ENCODE peak calls at places on chromosomes 12 and 14, in five cellular contexts. S is fibroblast of villous mesenchyme, U is omental fat pad, E is psoas muscle, Q is lung. M is an unnamed sample.

GRCh38 chr12:68568878-68569569 is 41.7 kb upstream of the RAP1B start:
- DNase-seq in S (no peak), U (no peak), E (no peak), Q (peak), M (no peak)

GRCh38 chr14:101534198-101534597 is 27.1 kb upstream of the DIO3 start:
- DNase-seq in S (no peak), U (no peak), E (no peak), Q (no peak), M (no peak)

GRCh38 chr14:53841109-53842099 is 115.2 kb downstream of the BMP4 start:
- DNase-seq in S (no peak), U (no peak), E (no peak), Q (no peak), M (no peak)

GRCh38 chr12:93441111-93441616 is 583 bp downstream of the UBE2N start:
- DNase-seq in S (peak), U (no peak), E (peak), Q (no peak), M (no peak)

GRCh38 chr12:69254857-69255256 is 15.5 kb downstream of the CPSF6 start:
- DNase-seq in S (no peak), U (no peak), E (no peak), Q (no peak), M (no peak)

GRCh38 chr14:80425686-80426085 is 214.4 kb upstream of the DIO2 start:
- DNase-seq in S (peak), U (no peak), E (no peak), Q (no peak), M (no peak)

GRCh38 chr12:54139030-54139429 is 49.8 kb downstream of the SMUG1 start:
- DNase-seq in S (no peak), U (no peak), E (no peak), Q (no peak), M (no peak)

GRCh38 chr12:24519759-24520158 is 429.1 kb downstream of the BCAT1 start:
- DNase-seq in S (no peak), U (no peak), E (no peak), Q (no peak), M (no peak)

GRCh38 chr12:46005823-46006222 is 15.4 kb upstream of the SCAF11 start:
- DNase-seq in S (no peak), U (no peak), E (no peak), Q (no peak), M (no peak)

GRCh38 chr12:28759334-28759733 is 389.7 kb upstream of the FAR2 start:
- DNase-seq in S (no peak), U (no peak), E (no peak), Q (no peak), M (no peak)

GRCh38 chr14:35404496-35405303 is at the start of gene NFKBIA:
- DNase-seq in S (peak), U (peak), E (peak), Q (peak), M (no peak)
- TF ChIP-seq CTCF in S (peak), U (no peak), E (peak), Q (peak), M (peak)

GRCh38 chr12:30515351-30515750 is 180.3 kb downstream of the IPO8 start:
- DNase-seq in S (peak), U (no peak), E (no peak), Q (no peak), M (no peak)
- TF ChIP-seq CTCF in S (peak), U (no peak), E (peak), Q (no peak), M (peak)

DNA sequence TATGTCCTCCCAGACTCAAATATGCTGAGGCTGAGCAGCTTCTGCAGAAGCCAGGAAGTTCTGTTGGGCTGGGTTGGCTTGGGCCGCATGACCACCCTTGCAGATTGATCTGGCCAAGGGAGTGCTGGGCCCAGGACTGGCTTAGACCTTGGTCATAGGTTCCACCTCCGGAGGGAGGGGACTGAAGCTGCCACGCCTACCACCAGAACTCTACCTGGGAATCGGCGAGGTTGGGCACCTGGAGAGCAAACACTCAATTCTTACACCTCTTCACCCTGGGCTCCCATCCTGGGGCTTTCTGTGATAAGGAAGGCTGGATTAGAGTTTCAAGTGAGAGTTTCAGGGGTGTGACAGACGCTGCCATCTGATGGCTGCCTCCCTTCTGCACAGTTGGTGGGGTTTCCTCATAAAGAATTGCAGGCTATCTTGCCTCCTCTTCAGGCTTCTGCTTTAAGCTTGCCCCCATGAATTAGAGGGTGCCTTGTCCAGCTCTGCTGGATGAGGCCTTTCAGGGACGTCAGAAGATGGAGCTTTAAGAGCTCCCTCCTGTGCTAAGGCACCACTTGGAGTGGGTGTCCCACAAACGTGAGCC is 5.8 kb downstream of the SLC24A4 start:
- DNase-seq in S (no peak), U (no peak), E (no peak), Q (no peak), M (no peak)
- TF ChIP-seq CTCF in S (no peak), U (no peak), E (no peak), Q (no peak), M (no peak)

DNA sequence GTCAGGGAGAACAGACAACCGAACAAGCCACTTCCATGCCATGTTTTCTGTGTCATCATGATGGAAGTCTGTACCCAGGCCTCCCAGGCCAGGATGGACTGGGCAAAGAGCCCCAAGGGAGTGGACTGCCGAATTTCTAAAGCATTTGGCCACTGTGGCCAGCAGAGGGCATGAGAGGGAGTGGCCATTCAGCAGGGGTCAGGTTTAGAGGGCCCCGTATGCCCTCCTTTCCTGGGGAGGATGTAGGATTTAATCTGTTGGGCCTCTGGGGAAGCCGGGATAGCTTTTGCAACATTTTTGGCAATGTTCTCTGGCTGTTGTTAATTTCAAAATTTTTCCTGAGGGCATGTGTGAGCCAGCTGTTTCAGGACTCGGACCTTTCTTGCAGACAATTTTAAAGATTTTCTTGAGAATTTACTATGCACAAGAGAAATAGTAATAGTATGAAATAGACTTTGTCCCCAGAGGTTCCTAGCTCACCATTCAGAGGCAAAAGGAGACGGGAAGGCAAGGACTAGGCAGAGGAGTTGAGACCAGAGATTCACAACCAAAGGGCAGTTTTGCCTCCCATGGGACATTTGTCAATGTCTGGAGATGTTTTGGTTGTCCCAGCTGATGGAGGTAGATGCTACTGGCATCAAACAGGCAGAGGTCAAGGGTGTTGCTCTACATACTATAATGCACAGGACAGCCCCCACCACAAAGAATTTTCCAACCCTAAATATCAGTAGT is 18.0 kb downstream of the ACACB start:
- DNase-seq in S (peak), U (no peak), E (peak), Q (peak), M (no peak)
- TF ChIP-seq CTCF in S (peak), U (no peak), E (peak), Q (no peak), M (no peak)

GRCh38 chr14:50501642-50502041 is 30.7 kb downstream of the MAP4K5 start:
- DNase-seq in S (peak), U (no peak), E (no peak), Q (no peak), M (no peak)

DNA sequence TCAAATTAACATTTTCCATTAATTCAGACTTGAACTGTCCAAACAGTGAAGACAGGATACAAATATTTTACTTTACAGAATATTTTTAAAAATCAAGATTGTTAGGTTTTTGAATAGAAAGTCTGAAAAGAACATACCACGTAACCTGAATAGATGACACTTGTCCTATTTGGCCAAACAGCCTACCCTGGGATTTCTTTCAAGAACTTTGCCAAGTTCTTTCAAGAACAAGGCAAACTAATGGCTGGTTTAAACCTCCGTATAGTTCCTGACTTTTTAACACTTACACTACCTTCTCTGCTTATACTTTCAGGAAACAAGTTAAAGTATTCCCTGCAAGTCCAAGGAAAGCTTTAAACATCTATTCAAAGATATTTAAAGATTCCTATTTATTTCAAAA is 35.0 kb downstream of the MAP4K5 start:
- DNase-seq in S (no peak), U (no peak), E (no peak), Q (no peak), M (no peak)
- TF ChIP-seq CTCF in S (no peak), U (no peak), E (no peak), Q (no peak), M (no peak)

GRCh38 chr14:68408680-68409079 is 384.2 kb downstream of the ZFP36L1 start:
- DNase-seq in S (peak), U (no peak), E (no peak), Q (no peak), M (no peak)
- TF ChIP-seq CTCF in S (peak), U (no peak), E (no peak), Q (no peak), M (peak)

GRCh38 chr14:55843718-55844403 is 263.9 kb downstream of the KTN1 start:
- DNase-seq in S (no peak), U (no peak), E (no peak), Q (no peak), M (no peak)
- TF ChIP-seq CTCF in S (peak), U (no peak), E (peak), Q (no peak), M (peak)

GRCh38 chr14:106378191-106378590 is 851.8 kb downstream of the TMEM121 start:
- DNase-seq in S (no peak), U (no peak), E (no peak), Q (no peak), M (no peak)
- TF ChIP-seq CTCF in S (no peak), U (no peak), E (no peak), Q (no peak), M (no peak)

DNA sequence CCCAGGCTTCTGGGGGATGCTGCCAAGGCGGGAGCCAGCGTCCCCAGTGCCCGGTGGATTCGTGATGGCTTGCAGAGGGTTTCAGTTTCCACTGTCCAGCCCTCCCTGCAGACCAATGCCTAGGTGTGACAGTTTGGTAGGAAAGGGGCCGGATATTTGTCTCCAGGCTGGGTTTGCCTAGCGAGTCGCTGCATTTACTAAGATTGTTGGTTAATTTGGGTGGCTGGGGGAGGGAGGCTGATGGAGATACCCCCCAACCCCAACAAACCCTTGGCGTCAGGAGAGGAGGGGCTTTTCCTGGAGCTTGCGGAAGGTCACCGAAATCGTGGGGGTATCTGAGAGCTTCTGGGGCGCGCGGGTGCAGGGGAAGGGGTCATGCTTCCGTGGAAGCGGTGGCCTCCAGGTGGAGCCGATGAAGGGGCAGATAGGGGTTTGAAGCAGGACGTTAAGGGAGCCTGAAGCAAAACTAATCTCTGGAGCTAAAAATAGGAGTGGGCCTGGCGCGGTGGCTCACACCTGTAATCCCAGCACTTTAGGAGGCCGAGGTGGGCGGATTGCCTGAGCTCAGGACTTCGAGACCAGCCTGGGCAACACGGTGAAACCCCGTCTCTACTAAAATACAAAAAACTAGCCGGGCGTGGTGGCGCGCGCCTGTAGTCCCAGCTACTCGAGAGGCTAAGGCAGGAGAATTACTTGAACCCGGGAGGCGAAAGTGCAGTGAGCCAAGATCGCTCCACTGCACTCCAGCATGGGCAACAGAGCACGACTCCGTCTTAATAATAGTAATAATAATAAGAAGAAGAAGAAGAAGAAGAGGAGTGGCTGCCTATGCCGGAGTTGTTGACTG is 1.1 kb upstream of the CDC42BPB start:
- DNase-seq in S (peak), U (no peak), E (no peak), Q (no peak), M (no peak)
- TF ChIP-seq CTCF in S (no peak), U (no peak), E (no peak), Q (no peak), M (no peak)